ENCODE peak calls at places on chromosomes 11 and 22, in five cellular contexts. D is GM10248, X is left ventricle myocardium inferior, M is hepatocyte, V is heart left ventricle. T is an unnamed sample.
A peak's percentile ranks its signal among the peaks of the same experiment; 100 is the strongest.

GRCh38 chr11:134474942-134475341 is 62.9 kb upstream of the B3GAT1 start:
- DNase-seq in M (no peak), V (no peak), D (no peak), X (no peak), T (no peak)

GRCh38 chr11:63530021-63530420 is 6.6 kb upstream of the PLAAT4 start:
- DNase-seq in V (no peak), D (no peak), M (no peak), X (no peak), T (no peak)

GRCh38 chr11:27213232-27213660 is 149.8 kb downstream of the CCDC34 start:
- DNase-seq in V (no peak), D (no peak), X (no peak), M (peak; percentile 45), T (peak; percentile 86)

GRCh38 chr11:31825453-31826391 is 14.6 kb upstream of the PAX6 start:
- DNase-seq in X (no peak), M (no peak), V (no peak), D (peak; percentile 16), T (no peak)

GRCh38 chr22:21972293-21972779 is 10.3 kb downstream of the TOP3B start:
- DNase-seq in V (no peak), D (peak; percentile 90), M (peak; percentile 43), X (no peak), T (peak; percentile 49)

GRCh38 chr22:19432092-19432844 is at the start of gene MRPL40:
- DNase-seq in M (peak; percentile 98), V (peak; percentile 95), X (peak; percentile 95), D (peak; percentile 96), T (peak; percentile 98)

GRCh38 chr22:47334596-47334995 is 572.1 kb downstream of the TBC1D22A start:
- DNase-seq in V (no peak), M (no peak), X (no peak), D (no peak), T (no peak)

GRCh38 chr11:109783842-109784241 is 309.4 kb upstream of the ZC3H12C start:
- DNase-seq in V (no peak), X (no peak), D (peak; percentile 10), M (no peak), T (no peak)

GRCh38 chr11:72721689-72722049 is 30.5 kb downstream of the ARAP1 start:
- DNase-seq in X (peak; percentile 42), D (no peak), M (peak; percentile 59), V (no peak), T (no peak)

GRCh38 chr11:12235549-12235944 is 125.2 kb downstream of the MICAL2 start:
- DNase-seq in M (peak; percentile 46), D (no peak), V (no peak), X (no peak), T (peak; percentile 43)

GRCh38 chr11:11843233-11843632 is 1.5 kb downstream of the USP47 start:
- DNase-seq in V (no peak), M (peak; percentile 56), X (no peak), D (peak; percentile 31), T (peak; percentile 68)

GRCh38 chr22:46963672-46964545 is 201.5 kb downstream of the TBC1D22A start:
- DNase-seq in M (no peak), V (no peak), X (no peak), D (no peak), T (no peak)

GRCh38 chr11:20355221-20356219 is 8.0 kb upstream of the HTATIP2 start:
- DNase-seq in V (no peak), M (peak; percentile 72), D (peak; percentile 24), X (no peak), T (peak; percentile 44)

GRCh38 chr11:12845739-12846358 is 163.3 kb upstream of the RASSF10 start:
- DNase-seq in M (peak; percentile 78), D (no peak), X (peak; percentile 31), V (peak; percentile 13), T (peak; percentile 42)

GRCh38 chr11:102430158-102430836 is 22.3 kb downstream of the TMEM123 start:
- DNase-seq in M (no peak), X (no peak), V (no peak), D (peak; percentile 60), T (no peak)

GRCh38 chr11:112613051-112613972 is 347.9 kb upstream of the NCAM1 start:
- DNase-seq in D (no peak), V (no peak), M (no peak), X (no peak), T (no peak)

GRCh38 chr11:102878595-102878994 is 3.8 kb upstream of the MMP12 start:
- DNase-seq in D (no peak), V (no peak), M (no peak), X (no peak), T (no peak)

GRCh38 chr11:35347921-35348331 is 71.4 kb downstream of the SLC1A2 start:
- DNase-seq in X (no peak), D (no peak), M (peak; percentile 8), V (no peak), T (no peak)

GRCh38 chr11:101723371-101723770 is 139.6 kb upstream of the TRPC6 start:
- DNase-seq in D (no peak), X (no peak), V (no peak), M (no peak), T (no peak)

GRCh38 chr11:19511413-19512183 is 201.0 kb upstream of the NAV2 start:
- DNase-seq in M (no peak), D (no peak), V (peak; percentile 44), X (peak; percentile 22), T (no peak)

GRCh38 chr11:3984896-3985295 is 109.7 kb upstream of the RRM1 start:
- DNase-seq in X (no peak), D (no peak), V (no peak), M (peak; percentile 10), T (peak; percentile 52)

GRCh38 chr22:24357547-24357946 is 69.9 kb upstream of the ADORA2A start:
- DNase-seq in M (no peak), X (no peak), V (no peak), D (no peak), T (no peak)

GRCh38 chr22:44279059-44279340 is 33.8 kb downstream of the SHISAL1 start:
- DNase-seq in M (no peak), V (no peak), D (no peak), X (no peak), T (no peak)

GRCh38 chr11:84563356-84563755 is 1063.8 kb downstream of the DLG2 start:
- DNase-seq in M (no peak), V (no peak), X (no peak), D (no peak), T (no peak)

GRCh38 chr11:86537541-86538222 is 134.7 kb downstream of the ME3 start:
- DNase-seq in M (no peak), X (no peak), D (no peak), V (no peak), T (peak; percentile 49)
- TF ChIP-seq CTCF in M (peak; percentile 10), X (peak; percentile 36), D (no peak), V (no peak), T (peak; percentile 39)

GRCh38 chr11:66510271-66510989 is at the start of gene BBS1:
- DNase-seq in X (peak; percentile 92), M (peak; percentile 91), V (peak; percentile 88), D (peak; percentile 91), T (peak; percentile 84)
- TF ChIP-seq CTCF in X (no peak), M (no peak), V (no peak), D (no peak), T (no peak)

GRCh38 chr11:62217191-62217748 is 8.8 kb downstream of the SCGB2A1 start:
- DNase-seq in X (no peak), D (no peak), V (no peak), M (peak; percentile 25), T (peak; percentile 10)
- TF ChIP-seq CTCF in X (peak; percentile 37), D (peak; percentile 34), V (no peak), M (peak; percentile 61), T (peak; percentile 53)

GRCh38 chr11:57619331-57619730 is 21.8 kb downstream of the SERPING1 start:
- DNase-seq in M (no peak), X (no peak), V (no peak), D (no peak), T (no peak)
- TF ChIP-seq CTCF in M (no peak), X (no peak), V (no peak), D (no peak), T (peak; percentile 17)

GRCh38 chr11:95507794-95508193 is 276.8 kb upstream of the SESN3 start:
- DNase-seq in V (no peak), M (no peak), X (no peak), D (no peak), T (no peak)
- TF ChIP-seq CTCF in V (no peak), M (no peak), X (peak; percentile 19), D (no peak), T (peak; percentile 4)

GRCh38 chr11:61769946-61770683 is 17.7 kb downstream of the MYRF start:
- DNase-seq in X (no peak), M (no peak), D (no peak), V (no peak), T (no peak)

GRCh38 chr11:61768376-61769076 is 16.1 kb downstream of the MYRF start:
- DNase-seq in M (no peak), X (no peak), D (no peak), V (no peak), T (no peak)

GRCh38 chr11:61771995-61772455 is 19.6 kb downstream of the MYRF start:
- DNase-seq in V (no peak), D (no peak), X (no peak), M (peak; percentile 54), T (peak; percentile 36)

GRCh38 chr11:61771195-61771894 is 18.9 kb downstream of the MYRF start:
- DNase-seq in V (no peak), X (no peak), D (no peak), M (no peak), T (no peak)

DNA sequence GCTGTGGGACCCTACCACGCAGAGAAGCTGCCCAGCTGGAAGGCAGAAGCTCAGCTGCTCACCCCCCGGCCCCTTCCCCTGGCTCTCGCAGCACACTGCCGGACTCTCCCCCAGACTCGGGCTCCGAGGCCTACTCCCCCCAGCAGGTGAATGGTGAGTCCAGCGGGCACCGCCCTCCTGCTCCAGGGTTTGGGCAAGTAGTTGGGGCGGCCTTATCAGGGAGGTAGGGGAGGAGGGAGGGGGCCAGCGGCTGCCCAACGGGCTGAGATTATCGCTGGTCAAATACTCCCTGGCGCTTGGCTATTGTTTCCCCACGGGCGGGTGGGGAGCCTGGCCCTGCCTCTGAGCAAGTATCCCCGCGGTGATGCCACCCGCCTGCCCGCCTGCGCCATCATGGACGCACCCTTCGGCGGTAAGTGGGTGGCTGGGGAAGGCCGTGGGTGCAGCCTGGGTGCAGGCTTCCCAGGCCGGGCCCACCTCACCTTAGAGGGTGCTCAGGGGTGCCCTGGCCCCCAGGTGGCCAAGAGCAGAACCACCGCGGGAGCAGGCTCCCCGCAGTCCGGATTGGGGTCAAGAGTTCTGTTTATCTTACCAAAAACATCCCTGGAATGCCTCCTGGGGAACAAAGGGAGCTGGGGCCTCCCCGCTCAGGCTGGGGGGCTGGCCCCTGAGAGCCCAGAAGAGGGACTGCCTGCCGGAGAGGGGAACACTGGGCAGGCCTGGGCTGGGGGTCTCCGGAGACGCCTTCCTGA is 16.9 kb downstream of the MYRF start:
- DNase-seq in X (no peak), V (no peak), D (no peak), M (peak; percentile 59), T (peak; percentile 71)
- TF ChIP-seq CTCF in X (no peak), V (no peak), D (no peak), M (peak; percentile 42), T (peak; percentile 56)